ENCODE peak calls at places on chromosomes 5 and 9, in five cellular contexts. U is CD8-positive, alpha-beta T cell; V is tibial artery; N is GM12864; Y is colonic mucosa. W is an unnamed sample.

GRCh38 chr5:36875051-36875788 is 1.3 kb upstream of the NIPBL start:
- DNase-seq in U (peak), V (peak), N (no peak), Y (peak), W (peak)

GRCh38 chr9:111427186-111427585 is 57.0 kb downstream of the ECPAS start:
- DNase-seq in U (no peak), V (no peak), N (no peak), Y (no peak), W (peak)

GRCh38 chr5:6678385-6678784 is 34.8 kb upstream of the TENT4A start:
- DNase-seq in U (no peak), V (no peak), N (no peak), Y (no peak), W (no peak)

GRCh38 chr5:23014251-23014650 is 161.1 kb upstream of the CDH12 start:
- DNase-seq in U (no peak), V (no peak), N (no peak), Y (no peak), W (no peak)

GRCh38 chr9:108761530-108762347 is 94.0 kb downstream of the ACTL7B start:
- DNase-seq in U (peak), V (no peak), N (peak), Y (peak), W (peak)

GRCh38 chr9:90979138-90979551 is 177.5 kb downstream of the SYK start:
- DNase-seq in U (no peak), V (no peak), N (no peak), Y (no peak), W (peak)

GRCh38 chr9:136297016-136297691 is 6.7 kb downstream of the CCDC187 start:
- DNase-seq in U (no peak), V (no peak), N (no peak), Y (peak), W (peak)

GRCh38 chr5:126806-127205 is 34.8 kb downstream of the PLEKHG4B start:
- DNase-seq in U (no peak), V (no peak), N (no peak), Y (no peak), W (no peak)

GRCh38 chr5:94906750-94907149 is 288.3 kb downstream of the SLF1 start:
- DNase-seq in U (no peak), V (no peak), N (no peak), Y (no peak), W (no peak)

GRCh38 chr5:145510324-145510723 is 324.8 kb downstream of the PRELID2 start:
- DNase-seq in U (no peak), V (no peak), N (no peak), Y (no peak), W (peak)

GRCh38 chr9:35763803-35764202 is 9.7 kb upstream of the MSMP start:
- DNase-seq in U (no peak), V (no peak), N (no peak), Y (no peak), W (no peak)

GRCh38 chr9:36738318-36738975 is 165.8 kb downstream of the MELK start:
- DNase-seq in U (no peak), V (no peak), N (no peak), Y (no peak), W (peak)

GRCh38 chr5:6215891-6216290 is 162.5 kb downstream of the MED10 start:
- DNase-seq in U (no peak), V (no peak), N (no peak), Y (no peak), W (no peak)

GRCh38 chr5:174186096-174186495 is 140.6 kb downstream of the NSG2 start:
- DNase-seq in U (no peak), V (no peak), N (no peak), Y (no peak), W (no peak)

GRCh38 chr9:132998861-132999635 is 20.6 kb downstream of the GFI1B start:
- DNase-seq in U (no peak), V (no peak), N (no peak), Y (no peak), W (no peak)

GRCh38 chr5:146467729-146468128 is 20.6 kb downstream of the TCERG1 start:
- DNase-seq in U (no peak), V (no peak), N (no peak), Y (no peak), W (no peak)

GRCh38 chr9:111959468-111959941 is 62.9 kb downstream of the UGCG start:
- DNase-seq in U (no peak), V (no peak), N (no peak), Y (peak), W (peak)

GRCh38 chr9:69149321-69149807 is 24.7 kb upstream of the TJP2 start:
- DNase-seq in U (no peak), V (no peak), N (no peak), Y (no peak), W (peak)

GRCh38 chr5:90308787-90309585 is 100.6 kb downstream of the CETN3 start:
- DNase-seq in U (no peak), V (no peak), N (no peak), Y (no peak), W (no peak)

GRCh38 chr5:172173771-172174170 is 14.3 kb downstream of the STK10 start:
- DNase-seq in U (peak), V (no peak), N (no peak), Y (no peak), W (peak)

GRCh38 chr9:27537027-27537435 is 7.4 kb upstream of the MOB3B start:
- DNase-seq in U (no peak), V (no peak), N (no peak), Y (no peak), W (peak)

GRCh38 chr5:151895660-151896040 is 29.0 kb downstream of the GLRA1 start:
- DNase-seq in U (no peak), V (no peak), N (no peak), Y (no peak), W (no peak)

GRCh38 chr5:91182763-91183162 is 200.4 kb downstream of the ARRDC3 start:
- DNase-seq in U (no peak), V (no peak), N (no peak), Y (peak), W (peak)

GRCh38 chr5:58002318-58002717 is 457.6 kb downstream of the PLK2 start:
- DNase-seq in U (no peak), V (no peak), N (no peak), Y (no peak), W (peak)

DNA sequence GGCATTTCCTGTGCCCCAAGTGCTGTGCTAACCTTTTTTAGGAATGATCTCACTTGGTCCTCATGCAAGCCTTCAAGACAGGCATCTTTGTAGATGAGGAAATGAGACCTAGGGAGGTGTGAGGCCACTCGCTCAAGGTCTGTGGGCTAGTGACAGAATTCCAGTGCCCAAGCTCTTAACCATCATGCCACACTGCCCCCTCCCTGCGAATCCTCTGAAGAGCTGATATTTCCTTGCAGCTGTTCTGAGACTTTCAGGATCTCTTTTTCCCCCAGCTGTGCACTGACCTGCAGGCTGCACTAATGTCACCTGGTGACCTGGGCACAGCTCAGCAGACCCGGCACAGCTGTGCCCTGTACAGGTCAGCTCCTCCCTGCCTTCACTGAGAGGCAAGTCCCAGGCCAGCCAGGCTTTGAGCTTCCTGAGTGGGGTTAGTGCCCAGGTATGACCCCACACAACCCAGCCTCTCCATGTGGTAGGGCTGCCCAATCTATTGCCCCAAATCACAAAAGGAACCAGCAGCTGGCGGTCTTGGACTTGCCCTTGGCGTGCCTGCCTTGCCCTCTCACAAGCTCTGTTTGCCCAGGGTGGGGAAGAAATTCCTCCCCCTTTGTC is 32.7 kb downstream of the MORN5 start:
- DNase-seq in U (no peak), V (no peak), N (no peak), Y (no peak), W (no peak)
- TF ChIP-seq CTCF in U (no peak), V (no peak), N (no peak), Y (no peak), W (no peak)

GRCh38 chr9:16341176-16341575 is 529.3 kb downstream of the BNC2 start:
- DNase-seq in U (no peak), V (no peak), N (no peak), Y (no peak), W (no peak)

GRCh38 chr9:16337322-16338029 is 533.0 kb downstream of the BNC2 start:
- DNase-seq in U (no peak), V (no peak), N (no peak), Y (no peak), W (peak)

GRCh38 chr9:16335788-16336580 is 534.5 kb downstream of the BNC2 start:
- DNase-seq in U (no peak), V (peak), N (no peak), Y (peak), W (peak)

GRCh38 chr9:16333697-16334096 is 536.8 kb downstream of the BNC2 start:
- DNase-seq in U (no peak), V (no peak), N (no peak), Y (no peak), W (no peak)

GRCh38 chr9:16336833-16337232 is 533.6 kb downstream of the BNC2 start:
- DNase-seq in U (no peak), V (no peak), N (no peak), Y (no peak), W (no peak)
- H3K4me3 ChIP-seq in U (no peak), V (no peak), N (no peak), Y (no peak), W (no peak)

DNA sequence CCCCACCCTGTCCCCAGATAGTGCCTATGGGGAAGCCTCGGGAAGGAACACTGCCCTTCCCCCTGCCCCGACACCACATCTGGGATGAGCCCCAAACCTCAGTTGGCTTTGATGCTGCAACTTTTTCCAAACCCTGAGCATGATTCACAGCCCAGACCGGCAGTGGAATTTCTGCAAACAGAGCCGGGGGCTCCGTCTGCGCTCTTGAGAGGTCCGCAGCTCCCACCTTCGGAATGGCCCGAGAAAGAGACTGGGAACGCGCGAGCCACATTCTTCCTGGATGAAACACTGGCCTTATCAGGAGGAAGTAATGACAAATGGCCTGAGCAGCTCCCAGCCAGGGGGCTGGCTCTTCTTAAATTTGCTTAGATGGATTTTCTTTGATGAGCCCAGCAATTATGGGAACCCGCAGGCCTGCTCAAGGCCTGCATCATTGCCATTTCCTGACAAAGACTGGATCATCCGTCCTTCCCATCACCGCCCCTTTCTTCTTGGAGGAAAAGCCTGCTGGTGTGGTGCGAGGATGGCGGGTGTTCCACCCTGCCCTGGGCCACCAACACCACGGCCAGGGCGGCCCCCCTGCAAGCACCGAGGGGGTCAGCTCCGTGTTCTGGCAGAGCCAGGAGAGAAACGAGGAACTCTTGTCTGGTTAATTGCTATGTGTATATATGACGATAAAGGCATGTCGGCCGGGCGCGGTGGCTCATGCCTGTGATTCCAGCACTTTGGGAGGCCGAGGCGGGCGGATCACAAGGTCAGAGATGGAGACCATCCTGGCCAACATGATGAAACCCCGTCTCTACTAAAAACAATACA is 38.8 kb upstream of the COL5A1 start:
- DNase-seq in U (no peak), V (no peak), N (no peak), Y (peak), W (no peak)
- TF ChIP-seq CTCF in U (no peak), V (no peak), N (no peak), Y (no peak), W (no peak)

DNA sequence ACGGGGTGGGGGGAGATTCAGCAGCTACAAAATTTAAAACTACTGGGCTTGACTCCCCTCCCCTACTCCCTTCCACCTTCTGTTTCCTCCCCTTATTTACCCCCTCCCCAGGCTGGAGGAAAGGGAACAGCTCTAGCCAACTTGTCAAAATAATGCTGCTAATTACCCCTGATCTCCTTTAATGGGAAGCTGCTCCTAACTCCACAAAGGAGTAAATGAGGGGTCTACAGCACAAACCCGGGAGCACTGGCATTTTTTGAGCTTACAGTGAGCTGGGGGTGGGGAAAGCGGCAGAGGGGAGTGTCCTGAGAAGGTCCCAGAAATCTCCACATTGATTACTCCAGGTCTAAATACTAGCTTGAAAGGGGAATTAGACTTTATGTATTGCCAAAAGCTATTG is 3.0 kb downstream of the PTCH1 start:
- DNase-seq in U (no peak), V (no peak), N (no peak), Y (no peak), W (no peak)
- H3K4me3 ChIP-seq in U (no peak), V (no peak), N (no peak), Y (no peak), W (no peak)